ENCODE peak calls at places on chromosome 3, in four cellular contexts. O, E, I and A are unnamed samples.

GRCh38 chr3:118772036-118773030 is 262.3 kb downstream of the IGSF11 start:
- DNase-seq in O (no peak), E (no peak), I (peak; percentile 60), A (peak; percentile 76)

GRCh38 chr3:47283193-47283537 is 421 bp downstream of the KLHL18 start:
- DNase-seq in O (peak; percentile 17), E (no peak), I (no peak), A (peak; percentile 4)

GRCh38 chr3:150968341-150968740 is 4.2 kb downstream of the CLRN1 start:
- DNase-seq in O (no peak), E (no peak), I (no peak), A (no peak)

GRCh38 chr3:111668912-111669488 is 73.9 kb upstream of the ZBED2 start:
- DNase-seq in O (peak; percentile 65), E (no peak), I (peak; percentile 65), A (peak; percentile 70)

GRCh38 chr3:49668414-49668797 is 5.7 kb upstream of the APEH start:
- DNase-seq in O (no peak), E (no peak), I (no peak), A (no peak)

GRCh38 chr3:15204005-15204404 is 2.0 kb upstream of the CAPN7 start:
- DNase-seq in O (no peak), E (no peak), I (no peak), A (no peak)

GRCh38 chr3:124256599-124256998 is 264.7 kb upstream of the ROPN1 start:
- DNase-seq in O (no peak), E (no peak), I (no peak), A (no peak)

GRCh38 chr3:44685128-44685800 is 27.2 kb upstream of the ZNF502 start:
- DNase-seq in O (peak; percentile 88), E (peak; percentile 31), I (peak; percentile 58), A (peak; percentile 45)

GRCh38 chr3:48885753-48886152 is 12.9 kb downstream of the SLC25A20 start:
- DNase-seq in O (no peak), E (no peak), I (no peak), A (no peak)

GRCh38 chr3:58528629-58529028 is 8.4 kb downstream of the ACOX2 start:
- DNase-seq in O (peak; percentile 61), E (no peak), I (peak; percentile 53), A (peak; percentile 40)

GRCh38 chr3:16040991-16041390 is 133.5 kb upstream of the GALNT15 start:
- DNase-seq in O (no peak), E (no peak), I (no peak), A (no peak)

GRCh38 chr3:191296041-191296541 is 33.1 kb upstream of the CCDC50 start:
- DNase-seq in O (no peak), E (no peak), I (no peak), A (no peak)

GRCh38 chr3:39531681-39532080 is 64.2 kb downstream of the MOBP start:
- DNase-seq in O (no peak), E (no peak), I (peak; percentile 7), A (no peak)

GRCh38 chr3:165635791-165636681 is 201.2 kb downstream of the BCHE start:
- DNase-seq in O (no peak), E (no peak), I (no peak), A (no peak)

GRCh38 chr3:15936347-15936746 is 138.6 kb upstream of the ANKRD28 start:
- DNase-seq in O (no peak), E (no peak), I (no peak), A (peak; percentile 51)

GRCh38 chr3:87350367-87351199 is 74.2 kb upstream of the POU1F1 start:
- DNase-seq in O (peak; percentile 55), E (no peak), I (peak; percentile 44), A (peak; percentile 79)

GRCh38 chr3:25910997-25911396 is 121.1 kb downstream of the OXSM start:
- DNase-seq in O (no peak), E (peak; percentile 6), I (peak; percentile 2), A (peak; percentile 61)

GRCh38 chr3:73206006-73206405 is 144.5 kb downstream of the EBLN2 start:
- DNase-seq in O (no peak), E (no peak), I (no peak), A (no peak)

GRCh38 chr3:99846472-99846871 is 28.8 kb downstream of the CMSS1 start:
- DNase-seq in O (no peak), E (no peak), I (no peak), A (peak; percentile 53)

GRCh38 chr3:100106094-100106493 is 8.2 kb downstream of the FILIP1L start:
- DNase-seq in O (no peak), E (no peak), I (no peak), A (peak; percentile 42)

GRCh38 chr3:111669926-111670630 is 74.9 kb upstream of the ZBED2 start:
- DNase-seq in O (no peak), E (no peak), I (peak; percentile 33), A (no peak)

GRCh38 chr3:20396335-20396734 is 210.3 kb upstream of the SGO1 start:
- DNase-seq in O (no peak), E (no peak), I (no peak), A (no peak)

GRCh38 chr3:11610044-11610671 is 33.6 kb downstream of the VGLL4 start:
- DNase-seq in O (no peak), E (no peak), I (peak; percentile 81), A (no peak)